ENCODE peak calls at places on chromosomes 1 and 21, in eight cellular contexts. U is BE2C; J is stimulated activated CD8-positive, alpha-beta memory T cell treated with anti-CD3 and anti-CD28 coated beads, Interleukin-4, amount 100 ng/mL, for 24 hours; A is HEK293T; O is activated T-cell treated with anti-CD3 and anti-CD28 coated beads, Interleukin-2, amount 50 U/mL, for 72 hours; N is stimulated activated CD4-positive, alpha-beta T cell treated with anti-CD3 and anti-CD28 coated beads, Interleukin-12 subunit alpha, Interleukin-12 subunit beta, amount 100 ng/mL, for 48 hours; W is hippocampal formation; L is cardiac muscle cell. D is an unnamed sample.

GRCh38 chr1:235059221-235059620 is 69.4 kb downstream of the TOMM20 start:
- DNase-seq in W (no peak), A (no peak), O (no peak), J (no peak), U (no peak), L (no peak), N (no peak), D (peak; percentile 11)

GRCh38 chr1:26537951-26538352 is 8.4 kb downstream of the RPS6KA1 start:
- DNase-seq in J (no peak), N (no peak), W (peak; percentile 24), A (peak; percentile 31), O (peak; percentile 19), U (no peak), L (peak; percentile 59), D (peak; percentile 77)

GRCh38 chr1:155026588-155026987 is 7.0 kb downstream of the DCST2 start:
- DNase-seq in J (no peak), O (no peak), A (no peak), N (no peak), W (no peak), U (no peak), L (no peak), D (no peak)

GRCh38 chr1:55329091-55329490 is 113.9 kb upstream of the USP24 start:
- DNase-seq in U (no peak), L (peak; percentile 51), J (no peak), A (no peak), W (no peak), N (no peak), O (no peak), D (peak; percentile 31)

GRCh38 chr1:45302505-45303331 is 24.0 kb upstream of the HPDL start:
- DNase-seq in W (no peak), A (no peak), J (no peak), N (no peak), L (no peak), O (no peak), U (no peak), D (no peak)

GRCh38 chr1:182549346-182549745 is 39.7 kb downstream of the RNASEL start:
- DNase-seq in W (no peak), A (no peak), N (no peak), O (no peak), J (no peak), U (no peak), L (no peak), D (no peak)

GRCh38 chr1:220962031-220962751 is 82.9 kb downstream of the HLX start:
- DNase-seq in U (no peak), W (no peak), O (no peak), N (no peak), J (no peak), A (no peak), L (peak; percentile 84), D (no peak)

GRCh38 chr1:24206516-24207394 is 19.7 kb upstream of the IFNLR1 start:
- DNase-seq in A (no peak), J (no peak), O (no peak), N (no peak), U (no peak), W (no peak), L (no peak), D (no peak)

GRCh38 chr21:33374080-33374873 is 28.9 kb upstream of the IFNGR2 start:
- DNase-seq in U (peak; percentile 51), J (no peak), N (no peak), W (no peak), O (peak; percentile 49), L (peak; percentile 82), A (peak; percentile 42), D (peak; percentile 64)

GRCh38 chr1:22739648-22740385 is 29.2 kb downstream of the EPHB2 start:
- DNase-seq in W (no peak), A (peak; percentile 34), J (no peak), O (no peak), N (no peak), U (no peak), L (peak; percentile 96), D (no peak)

GRCh38 chr1:27298632-27299384 is 23.2 kb upstream of the TMEM222 start:
- DNase-seq in W (no peak), J (no peak), L (no peak), O (no peak), A (no peak), N (no peak), U (peak; percentile 32), D (no peak)

GRCh38 chr1:225427249-225428065 is at the start of gene LBR:
- DNase-seq in W (no peak), J (peak; percentile 17), L (peak; percentile 47), U (peak; percentile 56), A (no peak), O (peak; percentile 50), N (no peak), D (peak; percentile 91)

GRCh38 chr1:33332881-33333280 is 12.0 kb upstream of the A3GALT2 start:
- DNase-seq in U (no peak), O (no peak), N (no peak), W (no peak), A (no peak), L (no peak), J (no peak), D (no peak)

GRCh38 chr1:12127206-12127810 is 39.5 kb upstream of the TNFRSF1B start:
- DNase-seq in L (no peak), J (no peak), U (no peak), O (peak; percentile 46), N (no peak), A (no peak), W (no peak), D (no peak)

GRCh38 chr1:226985239-226985838 is 45.2 kb downstream of the COQ8A start:
- DNase-seq in W (no peak), J (no peak), O (no peak), L (no peak), A (no peak), U (no peak), N (no peak), D (peak; percentile 65)

GRCh38 chr21:33434770-33435360 is 31.7 kb downstream of the IFNGR2 start:
- DNase-seq in L (peak; percentile 90), U (no peak), O (peak; percentile 45), N (no peak), A (no peak), J (no peak), W (no peak), D (no peak)

GRCh38 chr1:236509203-236509602 is 14.6 kb upstream of the LGALS8 start:
- DNase-seq in U (no peak), W (no peak), J (no peak), O (no peak), L (no peak), A (no peak), N (no peak), D (no peak)

GRCh38 chr1:94095112-94095637 is 25.8 kb downstream of the ABCA4 start:
- DNase-seq in A (peak; percentile 46), O (no peak), J (no peak), N (no peak), U (peak; percentile 25), L (peak; percentile 94), W (peak; percentile 41), D (no peak)

GRCh38 chr1:119700326-119700725 is 11.4 kb upstream of the PHGDH start:
- DNase-seq in U (no peak), O (no peak), W (no peak), A (no peak), N (no peak), J (no peak), L (no peak), D (no peak)

GRCh38 chr21:34243562-34243961 is 120.2 kb upstream of the KCNE2 start:
- DNase-seq in J (no peak), U (peak; percentile 29), W (no peak), A (peak; percentile 40), L (peak; percentile 45), N (no peak), O (peak; percentile 14), D (peak; percentile 51)

GRCh38 chr1:173392895-173393654 is 84.1 kb upstream of the PRDX6 start:
- DNase-seq in W (no peak), A (no peak), U (no peak), N (no peak), O (no peak), L (peak; percentile 88), J (no peak), D (no peak)

GRCh38 chr1:201708085-201708512 is 120.9 kb upstream of the IPO9 start:
- DNase-seq in N (no peak), U (no peak), W (peak; percentile 47), L (peak; percentile 77), J (no peak), O (no peak), A (no peak), D (no peak)

GRCh38 chr1:51242546-51242945 is 6.5 kb downstream of the RNF11 start:
- DNase-seq in A (no peak), O (no peak), J (no peak), L (no peak), W (no peak), U (no peak), N (no peak), D (no peak)

GRCh38 chr1:201731142-201731541 is 97.8 kb upstream of the IPO9 start:
- DNase-seq in A (no peak), W (peak; percentile 66), L (no peak), O (no peak), U (no peak), N (no peak), J (no peak), D (no peak)

GRCh38 chr1:154198756-154199562 is 7.1 kb upstream of the TPM3 start:
- DNase-seq in L (peak; percentile 75), O (peak; percentile 46), A (peak; percentile 67), N (no peak), J (no peak), U (peak; percentile 61), W (no peak), D (peak; percentile 80)

GRCh38 chr1:1915911-1916835 is 1.1 kb downstream of the CALML6 start:
- DNase-seq in U (no peak), A (no peak), L (no peak), W (no peak), O (no peak), N (no peak), J (no peak), D (no peak)

GRCh38 chr1:32701951-32702598 is 495 bp downstream of the SYNC start:
- DNase-seq in W (no peak), A (no peak), L (peak; percentile 27), N (no peak), U (no peak), J (no peak), O (no peak), D (no peak)

GRCh38 chr1:31739281-31739853 is 24.8 kb downstream of the ADGRB2 start:
- DNase-seq in J (no peak), W (no peak), U (peak; percentile 46), O (peak; percentile 41), L (no peak), A (no peak), N (peak; percentile 28), D (peak; percentile 93)

GRCh38 chr1:4662723-4663122 is 8.3 kb downstream of the AJAP1 start:
- DNase-seq in L (no peak), O (no peak), A (no peak), N (no peak), U (no peak), W (no peak), J (no peak), D (no peak)

GRCh38 chr1:160610584-160611242 is 31.4 kb upstream of the CD84 start:
- DNase-seq in N (no peak), W (no peak), J (no peak), O (no peak), A (no peak), L (no peak), U (no peak), D (no peak)

GRCh38 chr21:45207839-45208626 is 79.7 kb downstream of the POFUT2 start:
- DNase-seq in A (no peak), N (no peak), O (no peak), W (no peak), J (no peak), L (no peak), U (no peak), D (no peak)

GRCh38 chr1:53693773-53694717 is 44.9 kb downstream of the GLIS1 start:
- DNase-seq in L (peak; percentile 18), U (no peak), O (no peak), A (no peak), J (no peak), N (no peak), W (no peak), D (peak; percentile 70)

GRCh38 chr1:66652556-66652955 is 99.7 kb upstream of the DYNLT5 start:
- DNase-seq in J (no peak), N (no peak), O (no peak), L (peak; percentile 11), W (no peak), A (no peak), U (no peak), D (no peak)

GRCh38 chr1:16286122-16286521 is 49.1 kb upstream of the CPLANE2 start:
- DNase-seq in A (no peak), O (no peak), L (no peak), W (no peak), J (no peak), U (no peak), N (no peak), D (no peak)